ENCODE peak calls at places on chromosomes 4 and X, in five cellular contexts. F is HCT116, M is HepG2, G is K562, N is GM12878. Z is an unnamed sample.

GRCh38 chrX:130778773-130779172 is 124.2 kb downstream of the ENOX2 start:
- DNase-seq in F (no peak), M (no peak), G (no peak), N (no peak), Z (no peak)

GRCh38 chr4:15712214-15712613 is 9.3 kb downstream of the BST1 start:
- DNase-seq in F (no peak), M (no peak), G (no peak), N (no peak), Z (no peak)

GRCh38 chrX:8364369-8365141 is 100.1 kb upstream of the VCX3B start:
- DNase-seq in F (no peak), M (peak), G (no peak), N (no peak), Z (peak)

GRCh38 chrX:72123471-72124185 is 8.1 kb downstream of the RTL5 start:
- DNase-seq in F (no peak), M (no peak), G (no peak), N (no peak), Z (peak)

GRCh38 chr4:109850601-109851000 is 2.7 kb downstream of the LRIT3 start:
- DNase-seq in F (no peak), M (no peak), G (no peak), N (no peak), Z (no peak)

GRCh38 chrX:112851806-112852205 is 11.2 kb upstream of the AMOT start:
- DNase-seq in F (no peak), M (no peak), G (no peak), N (peak), Z (no peak)

GRCh38 chr4:138405439-138405838 is 163.3 kb upstream of the SLC7A11 start:
- DNase-seq in F (no peak), M (no peak), G (no peak), N (peak), Z (no peak)

GRCh38 chrX:108614616-108615015 is 121.7 kb downstream of the IRS4 start:
- DNase-seq in F (no peak), M (no peak), G (no peak), N (no peak), Z (no peak)

GRCh38 chrX:103730746-103731508 is 20.2 kb downstream of the TMEM31 start:
- DNase-seq in F (no peak), M (no peak), G (no peak), N (no peak), Z (no peak)

GRCh38 chrX:103338663-103339062 is 8.6 kb downstream of the TCEAL7 start:
- DNase-seq in F (no peak), M (no peak), G (no peak), N (no peak), Z (no peak)

GRCh38 chr4:88514557-88515511 is 8.7 kb downstream of the PYURF start:
- DNase-seq in F (no peak), M (peak), G (no peak), N (no peak), Z (no peak)

GRCh38 chr4:15920723-15921591 is 17.6 kb downstream of the FGFBP1 start:
- DNase-seq in F (peak), M (no peak), G (no peak), N (no peak), Z (no peak)

GRCh38 chr4:56684320-56684719 is 3.2 kb upstream of the HOPX start:
- DNase-seq in F (no peak), M (no peak), G (no peak), N (no peak), Z (no peak)

GRCh38 chr4:147964519-147964918 is 232.6 kb downstream of the ARHGAP10 start:
- DNase-seq in F (no peak), M (no peak), G (no peak), N (no peak), Z (no peak)

GRCh38 chr4:8703857-8704495 is 111.4 kb downstream of the CPZ start:
- DNase-seq in F (no peak), M (no peak), G (no peak), N (no peak), Z (no peak)

GRCh38 chr4:75494563-75494962 is 19.6 kb downstream of the RCHY1 start:
- DNase-seq in F (no peak), M (no peak), G (no peak), N (no peak), Z (no peak)

GRCh38 chrX:103830848-103831247 is 1.2 kb downstream of the RAB9B start:
- DNase-seq in F (no peak), M (no peak), G (no peak), N (no peak), Z (no peak)

GRCh38 chr4:73726000-73726399 is 14.4 kb upstream of the CXCL8 start:
- DNase-seq in F (peak), M (no peak), G (no peak), N (no peak), Z (no peak)

GRCh38 chr4:77167866-77168265 is 10.9 kb downstream of the CCNG2 start:
- DNase-seq in F (no peak), M (no peak), G (no peak), N (no peak), Z (no peak)

GRCh38 chrX:111445485-111445884 is 33.5 kb upstream of the DCX start:
- DNase-seq in F (peak), M (peak), G (peak), N (no peak), Z (peak)

GRCh38 chrX:1537031-1537715 is at the start of gene P2RY8:
- DNase-seq in F (no peak), M (peak), G (no peak), N (peak), Z (no peak)
- TF ChIP-seq REST in F (no peak), M (no peak), G (no peak), N (no peak), Z (no peak)

GRCh38 chr4:127622923-127623754 is 9.6 kb upstream of the INTU start:
- DNase-seq in F (no peak), M (peak), G (no peak), N (no peak), Z (peak)
- TF ChIP-seq EZH2 in F (no peak), M (no peak), G (no peak), N (no peak), Z (peak)

GRCh38 chr4:100762738-100763137 is 244.9 kb upstream of the EMCN start:
- DNase-seq in F (no peak), M (no peak), G (no peak), N (no peak), Z (no peak)
- TF ChIP-seq REST in F (no peak), M (no peak), G (no peak), N (no peak), Z (no peak)

GRCh38 chrX:13938766-13939530 is 90.7 kb downstream of the GEMIN8 start:
- DNase-seq in F (no peak), M (no peak), G (no peak), N (no peak), Z (peak)

GRCh38 chrX:13937370-13938052 is 92.2 kb downstream of the GEMIN8 start:
- DNase-seq in F (no peak), M (no peak), G (no peak), N (no peak), Z (no peak)

GRCh38 chrX:13939741-13940597 is 89.7 kb downstream of the GEMIN8 start:
- DNase-seq in F (no peak), M (no peak), G (no peak), N (no peak), Z (peak)

GRCh38 chrX:13936804-13937203 is 92.9 kb downstream of the GEMIN8 start:
- DNase-seq in F (no peak), M (no peak), G (no peak), N (no peak), Z (no peak)

GRCh38 chrX:13938053-13938765 is 91.5 kb downstream of the GEMIN8 start:
- DNase-seq in F (no peak), M (no peak), G (no peak), N (no peak), Z (peak)
- TF ChIP-seq EZH2 in F (no peak), M (no peak), G (no peak), N (no peak), Z (no peak)

GRCh38 chr4:120156115-120156718 is 89.6 kb upstream of the MAD2L1 start:
- DNase-seq in F (peak), M (peak), G (peak), N (peak), Z (peak)
- TF ChIP-seq REST in F (no peak), M (no peak), G (no peak), N (no peak), Z (no peak)

GRCh38 chrX:639151-639550 is 8.6 kb downstream of the SHOX start:
- DNase-seq in F (no peak), M (no peak), G (no peak), N (no peak), Z (no peak)

GRCh38 chrX:638482-639131 is 8.0 kb downstream of the SHOX start:
- DNase-seq in F (no peak), M (no peak), G (no peak), N (no peak), Z (peak)

GRCh38 chrX:641671-642435 is 11.3 kb downstream of the SHOX start:
- DNase-seq in F (no peak), M (no peak), G (no peak), N (no peak), Z (no peak)

GRCh38 chrX:642436-643210 is 12.0 kb downstream of the SHOX start:
- DNase-seq in F (no peak), M (no peak), G (no peak), N (no peak), Z (peak)

DNA sequence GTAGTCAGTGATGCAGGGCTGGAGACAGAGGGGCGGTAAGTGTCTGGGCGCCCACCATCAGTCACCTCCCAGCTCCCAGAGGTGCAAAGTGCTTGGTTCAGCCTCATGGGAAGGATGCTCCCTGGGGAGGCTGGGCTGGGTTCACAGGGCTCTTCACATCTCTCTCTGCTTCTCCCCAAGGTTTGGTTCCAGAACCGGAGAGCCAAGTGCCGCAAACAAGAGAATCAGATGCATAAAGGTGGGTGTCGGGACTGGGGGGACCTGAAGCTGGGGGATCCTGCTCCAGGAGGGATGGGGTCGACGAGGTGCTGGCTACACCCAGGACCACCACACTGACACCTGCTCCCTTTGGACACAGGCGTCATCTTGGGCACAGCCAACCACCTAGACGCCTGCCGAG is 10.1 kb downstream of the SHOX start:
- DNase-seq in F (no peak), M (no peak), G (no peak), N (no peak), Z (no peak)
- TF ChIP-seq EZH2 in F (no peak), M (no peak), G (no peak), N (no peak), Z (peak)

GRCh38 chr4:121728066-121728465 is 31.3 kb upstream of the ANXA5 start:
- DNase-seq in F (no peak), M (peak), G (no peak), N (no peak), Z (no peak)
- TF ChIP-seq REST in F (no peak), M (no peak), G (no peak), N (no peak), Z (no peak)

GRCh38 chr4:165448700-165449099 is 69.9 kb downstream of the CPE start:
- DNase-seq in F (no peak), M (no peak), G (no peak), N (no peak), Z (no peak)
- TF ChIP-seq EZH2 in F (no peak), M (no peak), G (no peak), N (no peak), Z (no peak)

GRCh38 chr4:81757706-81758105 is 286.0 kb upstream of the RASGEF1B start:
- DNase-seq in F (no peak), M (no peak), G (no peak), N (no peak), Z (peak)
- TF ChIP-seq REST in F (no peak), M (no peak), G (no peak), N (no peak), Z (no peak)

Z was measured in GM23338.